ENCODE peak calls at places on chromosomes 2 and 18, in six cellular contexts. Y, W, T, K, N and J are unnamed samples.

GRCh38 chr18:30280861-30281470 is 761.6 kb downstream of the DSC3 start:
- DNase-seq in Y (peak; percentile 15), W (no peak), T (no peak), K (no peak), N (peak; percentile 42), J (no peak)

GRCh38 chr2:91442246-91442905 is 2750.9 kb downstream of the RPIA start:
- DNase-seq in Y (peak; percentile 18), W (no peak), T (no peak), K (peak; percentile 22), N (no peak), J (peak; percentile 19)

GRCh38 chr2:98086491-98087446 is at the start of gene VWA3B:
- DNase-seq in Y (peak; percentile 74), W (peak; percentile 38), T (no peak), K (peak; percentile 75), N (no peak), J (peak; percentile 77)

GRCh38 chr2:217434183-217434620 is 568.6 kb downstream of the TNS1 start:
- DNase-seq in Y (peak; percentile 21), W (peak; percentile 65), T (peak; percentile 49), K (peak; percentile 46), N (peak; percentile 69), J (peak; percentile 39)

GRCh38 chr18:48072428-48073204 is 142.2 kb upstream of the SMAD2 start:
- DNase-seq in Y (no peak), W (no peak), T (no peak), K (no peak), N (no peak), J (no peak)

GRCh38 chr2:164369416-164369815 is 251.9 kb downstream of the GRB14 start:
- DNase-seq in Y (no peak), W (no peak), T (no peak), K (no peak), N (no peak), J (no peak)

GRCh38 chr2:126358122-126358521 is 297.8 kb upstream of the GYPC start:
- DNase-seq in Y (no peak), W (no peak), T (no peak), K (no peak), N (no peak), J (no peak)

GRCh38 chr2:230650585-230651137 is 62.0 kb upstream of the CAB39 start:
- DNase-seq in Y (peak; percentile 34), W (no peak), T (peak; percentile 93), K (no peak), N (peak; percentile 72), J (no peak)

GRCh38 chr2:233233618-233234230 is 17.7 kb upstream of the ATG16L1 start:
- DNase-seq in Y (no peak), W (no peak), T (no peak), K (no peak), N (no peak), J (no peak)

GRCh38 chr2:62814132-62814531 is 108.6 kb downstream of the EHBP1 start:
- DNase-seq in Y (no peak), W (no peak), T (no peak), K (no peak), N (no peak), J (no peak)

GRCh38 chr18:7979714-7980113 is 412.6 kb downstream of the PTPRM start:
- DNase-seq in Y (no peak), W (no peak), T (no peak), K (no peak), N (no peak), J (no peak)

GRCh38 chr18:7980661-7981060 is 413.5 kb downstream of the PTPRM start:
- DNase-seq in Y (no peak), W (no peak), T (no peak), K (no peak), N (no peak), J (no peak)

GRCh38 chr18:7978834-7979233 is 411.7 kb downstream of the PTPRM start:
- DNase-seq in Y (no peak), W (no peak), T (no peak), K (no peak), N (no peak), J (no peak)

GRCh38 chr18:7982216-7982615 is 415.1 kb downstream of the PTPRM start:
- DNase-seq in Y (no peak), W (no peak), T (no peak), K (no peak), N (no peak), J (no peak)

DNA sequence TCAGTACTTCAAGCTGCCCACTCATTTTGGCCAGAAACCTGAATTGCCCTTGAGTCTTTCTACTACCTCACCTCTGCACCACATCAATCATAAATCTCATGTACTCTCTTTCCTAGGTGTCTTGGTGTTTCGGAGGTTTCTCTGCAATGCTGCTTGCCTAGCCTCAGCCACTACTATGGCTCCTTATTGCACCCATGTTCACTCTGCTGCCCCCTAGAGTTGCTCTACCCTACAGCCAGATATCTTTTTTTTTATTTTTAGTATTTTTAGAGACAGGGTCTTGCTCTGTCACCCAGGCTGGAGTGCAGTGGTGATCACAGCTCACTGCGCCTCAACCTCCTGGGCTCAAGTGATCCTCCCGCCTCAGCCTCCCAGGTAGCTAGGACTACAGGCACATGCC is 413.0 kb downstream of the PTPRM start:
- DNase-seq in Y (no peak), W (no peak), T (no peak), K (no peak), N (peak; percentile 5), J (no peak)
- TF ChIP-seq TAF1 in Y (no peak), W (peak; percentile 14), T (no peak), K (no peak), N (no peak), J (no peak)

GRCh38 chr2:30223413-30223874 is 7.9 kb upstream of the LBH start:
- DNase-seq in Y (no peak), W (no peak), T (peak; percentile 55), K (no peak), N (no peak), J (no peak)

GRCh38 chr2:30226144-30227032 is 4.9 kb upstream of the LBH start:
- DNase-seq in Y (no peak), W (no peak), T (peak; percentile 53), K (no peak), N (no peak), J (no peak)

GRCh38 chr2:30224147-30224546 is 7.2 kb upstream of the LBH start:
- DNase-seq in Y (no peak), W (no peak), T (no peak), K (no peak), N (no peak), J (no peak)

GRCh38 chr2:30222636-30223360 is 8.5 kb upstream of the LBH start:
- DNase-seq in Y (no peak), W (no peak), T (no peak), K (no peak), N (no peak), J (no peak)

GRCh38 chr2:30225131-30225762 is 6.1 kb upstream of the LBH start:
- DNase-seq in Y (no peak), W (no peak), T (no peak), K (no peak), N (no peak), J (no peak)
- TF ChIP-seq POLR2A in Y (no peak), W (no peak), T (peak; percentile 60), K (peak; percentile 47), N (no peak), J (no peak)

GRCh38 chr18:25147878-25148488 is 204.0 kb downstream of the ZNF521 start:
- DNase-seq in Y (no peak), W (no peak), T (no peak), K (no peak), N (no peak), J (no peak)

GRCh38 chr18:25144835-25145234 is 207.1 kb downstream of the ZNF521 start:
- DNase-seq in Y (no peak), W (no peak), T (no peak), K (no peak), N (peak; percentile 0), J (no peak)

GRCh38 chr18:25141796-25142365 is 210.1 kb downstream of the ZNF521 start:
- DNase-seq in Y (no peak), W (no peak), T (no peak), K (no peak), N (no peak), J (no peak)

GRCh38 chr18:25140962-25141308 is 211.0 kb downstream of the ZNF521 start:
- DNase-seq in Y (no peak), W (no peak), T (no peak), K (no peak), N (no peak), J (no peak)

DNA sequence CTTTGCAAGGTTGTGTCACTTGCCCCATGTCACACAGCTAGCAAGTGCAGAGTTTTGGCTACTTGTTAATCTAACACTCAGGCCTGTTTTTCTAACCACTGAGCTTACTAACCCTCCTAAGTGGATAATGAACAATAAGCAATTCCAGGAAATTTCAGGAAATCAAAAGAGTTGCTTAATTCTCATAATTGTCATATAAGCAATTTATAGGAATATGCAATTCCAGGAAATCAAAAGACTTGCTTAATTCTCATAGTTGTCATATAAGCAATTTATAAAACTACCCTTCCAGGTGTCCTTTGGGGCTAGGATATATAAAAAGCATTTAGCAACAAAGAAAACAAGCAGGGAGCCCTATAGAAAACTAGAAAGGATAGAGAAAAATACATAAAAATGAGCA is 205.9 kb downstream of the ZNF521 start:
- DNase-seq in Y (no peak), W (no peak), T (no peak), K (no peak), N (no peak), J (no peak)
- TF ChIP-seq TAF1 in Y (no peak), W (no peak), T (no peak), K (no peak), N (no peak), J (no peak)

GRCh38 chr2:71467180-71467815 is 13.9 kb downstream of the DYSF start:
- DNase-seq in Y (no peak), W (no peak), T (no peak), K (no peak), N (no peak), J (no peak)

GRCh38 chr2:71468279-71469015 is 15.1 kb downstream of the DYSF start:
- DNase-seq in Y (no peak), W (no peak), T (no peak), K (no peak), N (no peak), J (no peak)

GRCh38 chr2:71465356-71465755 is 12.0 kb downstream of the DYSF start:
- DNase-seq in Y (no peak), W (no peak), T (no peak), K (no peak), N (no peak), J (no peak)

GRCh38 chr2:71465961-71466300 is 12.6 kb downstream of the DYSF start:
- DNase-seq in Y (no peak), W (no peak), T (no peak), K (no peak), N (no peak), J (no peak)

DNA sequence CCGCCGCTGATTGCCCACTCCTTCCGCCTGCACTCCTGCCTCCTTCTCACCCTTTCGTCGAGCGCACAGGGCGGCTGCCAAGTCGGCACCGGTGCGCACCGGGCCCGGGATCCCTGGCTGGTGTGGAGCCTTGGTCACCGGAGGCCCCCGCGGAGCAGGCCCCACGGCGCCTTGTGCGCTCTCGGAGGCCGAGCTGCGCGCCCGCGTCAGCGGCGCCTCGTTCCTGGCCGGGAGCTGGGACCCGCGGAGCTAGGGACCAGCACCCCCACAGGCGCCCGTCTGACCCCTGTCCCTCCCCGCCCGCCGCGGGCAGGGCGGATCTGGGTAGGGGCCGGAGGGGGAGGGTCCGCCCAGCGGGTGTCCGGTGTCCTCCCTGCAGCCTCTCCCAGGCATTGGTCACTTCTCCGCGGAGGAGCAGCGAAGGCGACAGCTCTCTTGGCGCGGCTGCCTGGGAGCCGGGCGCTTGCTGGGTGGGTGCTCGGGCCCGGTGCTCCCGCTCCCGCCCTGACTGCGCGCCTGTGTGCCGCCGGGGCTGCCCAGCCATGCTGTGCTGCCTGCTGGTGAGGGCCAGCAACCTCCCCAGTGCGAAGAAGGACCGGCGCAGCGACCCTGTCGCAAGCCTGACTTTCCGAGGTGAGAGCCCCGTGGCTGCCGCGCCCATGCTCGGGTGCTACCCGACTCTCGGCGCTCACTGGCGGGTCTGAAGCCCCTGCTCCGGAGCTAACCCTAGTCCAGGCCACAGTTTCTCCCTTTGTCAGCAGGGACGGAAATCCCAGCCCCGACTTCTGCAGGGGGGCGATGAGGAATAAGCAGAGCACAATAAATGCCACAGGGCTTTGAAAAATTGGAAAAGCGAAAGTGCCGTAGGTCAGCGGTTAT is 13.2 kb downstream of the DYSF start:
- DNase-seq in Y (no peak), W (no peak), T (no peak), K (no peak), N (no peak), J (peak; percentile 38)
- TF ChIP-seq POLR2A in Y (no peak), W (no peak), T (no peak), K (no peak), N (no peak), J (no peak)